ENCODE peak calls at places on chromosomes 2 and 18, in nine cellular contexts. M, O, C, F, Y, G, W, P and B are unnamed samples.
A peak's percentile ranks its signal among the peaks of the same experiment; 100 is the strongest.

GRCh38 chr18:45837283-45838070 is 12.0 kb downstream of the SIGLEC15 start:
- DNase-seq in M (no peak), O (no peak), C (peak; percentile 67), F (no peak), Y (peak; percentile 86), G (peak; percentile 90), W (no peak), P (peak; percentile 84), B (no peak)

GRCh38 chr2:136394136-136395060 is 276.4 kb upstream of the CXCR4 start:
- DNase-seq in M (no peak), O (no peak), C (peak; percentile 33), F (no peak), Y (no peak), G (no peak), W (no peak), P (no peak), B (no peak)

GRCh38 chr2:233385489-233386044 is 31.3 kb downstream of the DGKD start:
- DNase-seq in M (no peak), O (no peak), C (no peak), F (no peak), Y (no peak), G (no peak), W (no peak), P (no peak), B (no peak)

GRCh38 chr18:54149078-54149697 is 75.3 kb downstream of the MBD2 start:
- DNase-seq in M (no peak), O (peak; percentile 96), C (peak; percentile 93), F (no peak), Y (peak; percentile 56), G (peak; percentile 59), W (peak; percentile 63), P (peak; percentile 91), B (peak; percentile 72)

GRCh38 chr2:161961046-161961445 is 113.0 kb downstream of the DPP4 start:
- DNase-seq in M (no peak), O (no peak), C (no peak), F (no peak), Y (no peak), G (no peak), W (no peak), P (no peak), B (no peak)

GRCh38 chr2:186919272-186919671 is 70.3 kb upstream of the ZSWIM2 start:
- DNase-seq in M (no peak), O (peak; percentile 85), C (peak; percentile 80), F (no peak), Y (peak; percentile 28), G (no peak), W (peak; percentile 7), P (peak; percentile 78), B (peak; percentile 3)

GRCh38 chr2:107663632-107664031 is 163.1 kb upstream of the RGPD4 start:
- DNase-seq in M (no peak), O (no peak), C (no peak), F (no peak), Y (no peak), G (no peak), W (no peak), P (no peak), B (no peak)

GRCh38 chr2:203650860-203651613 is 55.4 kb upstream of the CD28 start:
- DNase-seq in M (no peak), O (peak; percentile 47), C (peak; percentile 81), F (peak; percentile 29), Y (peak; percentile 85), G (no peak), W (peak; percentile 37), P (peak; percentile 77), B (no peak)

DNA sequence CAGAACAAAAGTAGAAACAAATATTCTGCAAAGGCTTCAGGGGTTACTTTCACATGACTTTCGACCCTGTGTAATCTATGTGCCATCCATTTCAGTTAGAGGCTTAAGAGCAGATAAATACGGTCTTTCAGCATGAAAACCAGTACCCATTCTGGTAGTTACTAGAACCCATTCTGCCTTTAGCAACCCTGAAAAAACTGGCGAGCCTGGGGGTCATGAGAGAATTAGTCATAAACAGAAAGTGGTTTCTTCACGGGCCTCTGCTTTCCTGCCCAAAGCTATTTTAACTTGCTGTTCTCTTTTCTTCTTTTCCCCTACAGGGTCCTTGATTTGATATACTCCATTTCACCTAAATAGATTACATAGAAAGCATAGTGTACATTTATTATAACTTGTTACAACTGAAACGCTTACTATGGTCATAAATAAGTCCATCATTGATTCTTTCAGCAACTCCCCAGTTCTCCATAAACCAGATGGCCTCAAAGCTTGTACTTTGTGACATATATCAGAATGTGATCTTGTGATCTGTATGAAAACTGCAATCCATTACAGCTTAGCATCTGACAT is 48.3 kb downstream of the WDFY1 start:
- DNase-seq in M (no peak), O (peak; percentile 25), C (peak; percentile 22), F (no peak), Y (no peak), G (no peak), W (no peak), P (no peak), B (no peak)
- H3K4me3 ChIP-seq in M (no peak overlapping the region), O (no peak overlapping the region), C (no peak overlapping the region), F (no peak overlapping the region), Y (no peak overlapping the region), G (no peak overlapping the region), W (no peak overlapping the region), P (no peak overlapping the region), B (no peak overlapping the region)

GRCh38 chr2:202035941-202036372 is 2.3 kb downstream of the FZD7 start:
- DNase-seq in M (no peak), O (no peak), C (no peak), F (no peak), Y (no peak), G (peak; percentile 77), W (no peak), P (no peak), B (no peak)

GRCh38 chr2:202034249-202035088 is 814 bp downstream of the FZD7 start:
- DNase-seq in M (no peak), O (peak; percentile 33), C (peak; percentile 54), F (no peak), Y (peak; percentile 68), G (peak; percentile 71), W (no peak), P (peak; percentile 71), B (no peak)

GRCh38 chr2:202036601-202037037 is 3.0 kb downstream of the FZD7 start:
- DNase-seq in M (no peak), O (no peak), C (no peak), F (no peak), Y (no peak), G (peak; percentile 80), W (no peak), P (peak; percentile 24), B (no peak)

GRCh38 chr2:202033317-202034248 is at the start of gene FZD7:
- DNase-seq in M (peak; percentile 94), O (peak; percentile 84), C (peak; percentile 92), F (peak; percentile 90), Y (peak; percentile 96), G (peak; percentile 98), W (peak; percentile 77), P (peak; percentile 99), B (peak; percentile 72)

DNA sequence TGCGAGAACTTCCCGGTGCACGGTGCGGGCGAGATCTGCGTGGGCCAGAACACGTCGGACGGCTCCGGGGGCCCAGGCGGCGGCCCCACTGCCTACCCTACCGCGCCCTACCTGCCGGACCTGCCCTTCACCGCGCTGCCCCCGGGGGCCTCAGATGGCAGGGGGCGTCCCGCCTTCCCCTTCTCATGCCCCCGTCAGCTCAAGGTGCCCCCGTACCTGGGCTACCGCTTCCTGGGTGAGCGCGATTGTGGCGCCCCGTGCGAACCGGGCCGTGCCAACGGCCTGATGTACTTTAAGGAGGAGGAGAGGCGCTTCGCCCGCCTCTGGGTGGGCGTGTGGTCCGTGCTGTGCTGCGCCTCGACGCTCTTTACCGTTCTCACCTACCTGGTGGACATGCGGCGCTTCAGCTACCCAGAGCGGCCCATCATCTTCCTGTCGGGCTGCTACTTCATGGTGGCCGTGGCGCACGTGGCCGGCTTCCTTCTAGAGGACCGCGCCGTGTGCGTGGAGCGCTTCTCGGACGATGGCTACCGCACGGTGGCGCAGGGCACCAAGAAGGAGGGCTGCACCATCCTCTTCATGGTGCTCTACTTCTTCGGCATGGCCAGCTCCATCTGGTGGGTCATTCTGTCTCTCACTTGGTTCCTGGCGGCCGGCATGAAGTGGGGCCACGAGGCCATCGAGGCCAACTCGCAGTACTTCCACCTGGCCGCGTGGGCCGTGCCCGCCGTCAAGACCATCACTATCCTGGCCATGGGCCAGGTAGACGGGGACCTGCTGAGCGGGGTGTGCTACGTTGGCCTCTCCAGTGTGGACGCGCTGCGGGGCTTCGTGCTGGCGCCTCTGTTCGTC is 1.7 kb downstream of the FZD7 start:
- DNase-seq in M (peak; percentile 76), O (peak; percentile 48), C (peak; percentile 40), F (peak; percentile 62), Y (peak; percentile 83), G (peak; percentile 83), W (no peak), P (peak; percentile 84), B (peak; percentile 50)
- TF ChIP-seq CTCF in M (peak; percentile 25), O (peak; percentile 79), C (peak; percentile 38), F (peak; percentile 75), Y (peak; percentile 64), G (peak; percentile 74), W (no peak), P (peak; percentile 58), B (peak; percentile 82)

DNA sequence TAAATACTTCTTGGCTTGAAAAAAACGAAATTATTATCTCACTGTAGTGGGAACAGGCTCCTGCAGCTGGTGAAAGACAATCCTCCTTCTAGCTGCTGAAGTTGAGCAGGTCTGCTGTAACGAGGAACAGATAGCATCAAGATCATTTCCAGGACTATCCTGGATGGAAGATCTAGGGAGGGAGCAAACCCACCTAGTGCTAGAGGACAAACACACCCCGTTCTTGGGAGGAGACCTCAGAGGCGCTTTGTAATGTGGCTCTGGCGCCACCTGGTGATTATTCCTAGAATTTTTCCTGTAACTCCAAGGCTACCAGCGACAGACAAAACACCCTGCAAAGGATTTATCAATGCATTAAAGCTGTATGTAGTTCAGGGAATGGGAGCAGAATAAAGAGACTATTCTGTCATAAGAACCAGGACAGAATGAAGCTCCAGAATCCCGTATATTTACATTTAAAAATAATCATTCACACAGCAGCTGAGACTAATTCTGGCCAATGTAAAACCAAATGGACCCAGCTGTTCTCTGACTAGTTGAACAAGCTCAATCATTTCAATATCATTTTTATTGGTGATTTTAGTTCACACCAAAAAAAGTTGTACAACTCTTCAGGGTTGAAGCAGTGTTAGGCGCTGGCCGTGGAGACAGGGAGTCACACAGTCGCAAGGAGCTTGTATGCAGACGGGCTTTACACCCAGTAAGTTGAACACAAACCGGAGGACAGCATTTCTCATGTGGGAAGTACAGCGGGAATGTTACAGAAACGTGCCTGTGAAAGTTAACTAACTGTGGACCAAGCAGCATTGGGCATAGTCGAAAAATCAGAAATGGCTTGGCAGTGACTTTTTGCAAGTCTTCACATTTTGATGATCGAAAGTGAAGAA is 290.3 kb downstream of the TRIB2 start:
- DNase-seq in M (peak; percentile 75), O (peak; percentile 76), C (peak; percentile 70), F (peak; percentile 13), Y (peak; percentile 85), G (peak; percentile 91), W (peak; percentile 62), P (peak; percentile 90), B (peak; percentile 28)
- H3K4me3 ChIP-seq in M (peak overlapping the region; percentile 60), O (peak overlapping the region; percentile 31), C (no peak overlapping the region), F (no peak overlapping the region), Y (no peak overlapping the region), G (no peak overlapping the region), W (no peak overlapping the region), P (no peak overlapping the region), B (no peak overlapping the region)

DNA sequence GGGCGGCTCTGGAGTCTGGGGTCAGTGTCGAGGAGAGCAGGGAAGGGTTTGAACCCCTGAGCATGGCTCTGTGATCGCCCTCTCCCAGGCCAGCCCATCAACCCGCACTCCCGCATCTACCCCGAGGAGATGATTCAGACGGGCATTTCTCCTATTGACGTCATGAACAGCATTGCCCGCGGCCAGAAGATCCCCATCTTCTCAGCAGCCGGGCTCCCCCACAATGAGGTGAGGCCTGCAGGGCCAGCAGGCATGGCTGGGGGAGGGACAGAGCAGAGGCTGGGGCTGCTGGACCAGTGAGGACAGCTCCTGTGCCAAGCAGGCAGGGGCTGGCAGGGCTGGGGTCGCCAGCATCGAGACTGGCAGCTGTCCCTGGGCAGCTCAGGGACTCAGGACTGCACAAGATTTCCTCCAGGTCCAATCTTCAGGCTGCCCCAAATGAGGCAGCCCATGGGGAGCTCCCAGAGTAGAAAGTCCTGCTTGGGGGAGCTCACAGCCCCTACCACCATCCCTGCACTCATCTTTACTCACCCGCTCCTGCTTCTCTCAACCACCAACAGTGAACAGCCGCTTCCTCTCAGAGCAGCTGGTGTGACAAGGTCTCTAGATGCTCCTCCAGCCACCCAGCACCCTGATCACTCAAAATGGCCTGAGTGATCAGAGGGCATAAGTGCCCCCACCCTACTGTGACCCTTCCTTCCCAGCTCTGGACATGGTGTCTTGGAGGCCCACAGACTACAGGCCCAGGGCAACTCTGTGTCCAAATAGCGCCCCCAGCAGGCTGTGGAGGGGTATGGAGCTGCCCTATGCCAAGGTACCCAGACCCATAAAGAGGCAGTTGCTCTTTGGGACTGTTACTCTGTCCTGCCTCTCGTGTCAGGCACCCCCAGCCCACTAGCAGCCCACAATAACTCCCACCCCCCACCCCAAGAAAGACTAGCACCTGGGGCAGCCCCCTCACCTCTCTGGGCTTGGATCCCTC is 18.3 kb upstream of the ANKRD53 start:
- DNase-seq in M (peak; percentile 56), O (no peak), C (no peak), F (no peak), Y (peak; percentile 3), G (peak; percentile 83), W (no peak), P (no peak), B (no peak)
- TF ChIP-seq CTCF in M (no peak), O (peak; percentile 29), C (no peak), F (no peak), Y (no peak), G (peak; percentile 67), W (peak; percentile 51), P (no peak), B (peak; percentile 17)